ENCODE peak calls at places on chromosomes 13 and 19, in five cellular contexts. One of them, this sample, is unnamed.

GRCh38 chr13:53242015-53242414 is 213.4 kb downstream of the OLFM4 start:
- DNase-seq in dorsolateral prefrontal cortex: no peak
- DNase-seq in EL: no peak
- DNase-seq in thyroid gland: no peak
- DNase-seq in nucleus accumbens: no peak
- DNase-seq in this sample: no peak

GRCh38 chr13:48873598-48873997 is 102.1 kb upstream of the FNDC3A start:
- DNase-seq in dorsolateral prefrontal cortex: no peak
- DNase-seq in nucleus accumbens: no peak
- DNase-seq in thyroid gland: no peak
- DNase-seq in EL: peak; percentile 78
- DNase-seq in this sample: no peak

GRCh38 chr19:6730153-6730804 is 7.1 kb downstream of the GPR108 start:
- DNase-seq in EL: no peak
- DNase-seq in dorsolateral prefrontal cortex: no peak
- DNase-seq in nucleus accumbens: peak; percentile 22
- DNase-seq in thyroid gland: peak; percentile 34
- DNase-seq in this sample: peak; percentile 18

GRCh38 chr13:32334676-32335075 is 19.4 kb downstream of the BRCA2 start:
- DNase-seq in dorsolateral prefrontal cortex: no peak
- DNase-seq in nucleus accumbens: no peak
- DNase-seq in EL: no peak
- DNase-seq in thyroid gland: no peak
- DNase-seq in this sample: no peak

GRCh38 chr13:76868451-76868850 is 17.8 kb downstream of the KCTD12 start:
- DNase-seq in dorsolateral prefrontal cortex: no peak
- DNase-seq in EL: no peak
- DNase-seq in nucleus accumbens: no peak
- DNase-seq in thyroid gland: no peak
- DNase-seq in this sample: no peak

GRCh38 chr19:45515081-45515624 is 7.9 kb downstream of the VASP start:
- DNase-seq in EL: no peak
- DNase-seq in thyroid gland: no peak
- DNase-seq in dorsolateral prefrontal cortex: no peak
- DNase-seq in nucleus accumbens: peak; percentile 8
- DNase-seq in this sample: no peak

GRCh38 chr13:99501952-99502310 is 659 bp downstream of the TM9SF2 start:
- DNase-seq in nucleus accumbens: no peak
- DNase-seq in thyroid gland: peak; percentile 37
- DNase-seq in EL: peak; percentile 26
- DNase-seq in dorsolateral prefrontal cortex: no peak
- DNase-seq in this sample: no peak

GRCh38 chr19:55091955-55092354 is 16.3 kb downstream of the EPS8L1 start:
- DNase-seq in thyroid gland: no peak
- DNase-seq in EL: no peak
- DNase-seq in nucleus accumbens: no peak
- DNase-seq in dorsolateral prefrontal cortex: no peak
- DNase-seq in this sample: no peak

GRCh38 chr13:34108396-34108795 is 290.4 kb downstream of the RFC3 start:
- DNase-seq in EL: peak; percentile 1
- DNase-seq in dorsolateral prefrontal cortex: no peak
- DNase-seq in thyroid gland: no peak
- DNase-seq in nucleus accumbens: no peak
- DNase-seq in this sample: no peak

GRCh38 chr19:16588089-16588823 is 16.0 kb upstream of the SLC35E1 start:
- DNase-seq in dorsolateral prefrontal cortex: peak; percentile 62
- DNase-seq in nucleus accumbens: peak; percentile 31
- DNase-seq in EL: no peak
- DNase-seq in thyroid gland: no peak
- DNase-seq in this sample: peak; percentile 31

GRCh38 chr19:13150187-13150918 is at the start of the genes IER2 and STX10:
- DNase-seq in dorsolateral prefrontal cortex: peak; percentile 97
- DNase-seq in thyroid gland: peak; percentile 97
- DNase-seq in EL: peak; percentile 96
- DNase-seq in nucleus accumbens: peak; percentile 95
- DNase-seq in this sample: peak; percentile 86

GRCh38 chr13:34207872-34208271 is 389.9 kb downstream of the RFC3 start:
- DNase-seq in dorsolateral prefrontal cortex: no peak
- DNase-seq in nucleus accumbens: no peak
- DNase-seq in thyroid gland: no peak
- DNase-seq in EL: peak; percentile 15
- DNase-seq in this sample: no peak

GRCh38 chr19:37594064-37594981 is at the start of the genes ZNF540 and ZNF571:
- DNase-seq in nucleus accumbens: peak; percentile 87
- DNase-seq in EL: peak; percentile 93
- DNase-seq in thyroid gland: peak; percentile 98
- DNase-seq in dorsolateral prefrontal cortex: peak; percentile 96
- DNase-seq in this sample: peak; percentile 81

GRCh38 chr19:54478677-54479266 is 5.7 kb upstream of the CDC42EP5 start:
- DNase-seq in dorsolateral prefrontal cortex: no peak
- DNase-seq in EL: peak; percentile 42
- DNase-seq in nucleus accumbens: no peak
- DNase-seq in thyroid gland: no peak
- DNase-seq in this sample: no peak

GRCh38 chr13:32036762-32037161 is 5.2 kb downstream of the FRY start:
- DNase-seq in thyroid gland: no peak
- DNase-seq in dorsolateral prefrontal cortex: no peak
- DNase-seq in nucleus accumbens: no peak
- DNase-seq in EL: no peak
- DNase-seq in this sample: no peak

GRCh38 chr19:16266586-16266942 is 58.1 kb upstream of the KLF2 start:
- DNase-seq in thyroid gland: no peak
- DNase-seq in EL: no peak
- DNase-seq in dorsolateral prefrontal cortex: no peak
- DNase-seq in nucleus accumbens: no peak
- DNase-seq in this sample: no peak

GRCh38 chr19:50820086-50820485 is 3.5 kb downstream of the KLK1 start:
- DNase-seq in nucleus accumbens: no peak
- DNase-seq in dorsolateral prefrontal cortex: no peak
- DNase-seq in thyroid gland: no peak
- DNase-seq in EL: no peak
- DNase-seq in this sample: no peak

GRCh38 chr19:16156904-16157303 is 13.4 kb downstream of the HSH2D start:
- DNase-seq in thyroid gland: no peak
- DNase-seq in nucleus accumbens: no peak
- DNase-seq in dorsolateral prefrontal cortex: no peak
- DNase-seq in EL: no peak
- DNase-seq in this sample: no peak

GRCh38 chr13:32205426-32206096 is 109.6 kb downstream of the ZAR1L start:
- DNase-seq in nucleus accumbens: no peak
- DNase-seq in dorsolateral prefrontal cortex: no peak
- DNase-seq in thyroid gland: no peak
- DNase-seq in EL: no peak
- DNase-seq in this sample: no peak

GRCh38 chr13:47459512-47459911 is 541.6 kb downstream of the SUCLA2 start:
- DNase-seq in dorsolateral prefrontal cortex: no peak
- DNase-seq in nucleus accumbens: no peak
- DNase-seq in thyroid gland: no peak
- DNase-seq in EL: peak; percentile 12
- DNase-seq in this sample: no peak

GRCh38 chr13:43074824-43075510 is 51.6 kb downstream of the DNAJC15 start:
- DNase-seq in thyroid gland: no peak
- DNase-seq in nucleus accumbens: no peak
- DNase-seq in dorsolateral prefrontal cortex: no peak
- DNase-seq in EL: no peak
- DNase-seq in this sample: no peak

GRCh38 chr19:38409631-38410133 is 6.8 kb downstream of the FAM98C start:
- DNase-seq in nucleus accumbens: no peak
- DNase-seq in dorsolateral prefrontal cortex: no peak
- DNase-seq in thyroid gland: no peak
- DNase-seq in EL: peak; percentile 34
- DNase-seq in this sample: no peak

GRCh38 chr19:57068921-57069697 is 50.7 kb upstream of the USP29 start:
- DNase-seq in EL: no peak
- DNase-seq in dorsolateral prefrontal cortex: peak; percentile 48
- DNase-seq in thyroid gland: peak; percentile 56
- DNase-seq in nucleus accumbens: no peak
- DNase-seq in this sample: no peak

GRCh38 chr13:30585748-30586262 is 31.9 kb upstream of the USPL1 start:
- DNase-seq in dorsolateral prefrontal cortex: no peak
- DNase-seq in nucleus accumbens: no peak
- DNase-seq in EL: peak; percentile 61
- DNase-seq in thyroid gland: peak; percentile 47
- DNase-seq in this sample: no peak

GRCh38 chr13:23534090-23534489 is 36.1 kb upstream of the TNFRSF19 start:
- DNase-seq in EL: no peak
- DNase-seq in thyroid gland: no peak
- DNase-seq in nucleus accumbens: no peak
- DNase-seq in dorsolateral prefrontal cortex: no peak
- DNase-seq in this sample: no peak

GRCh38 chr13:98158172-98158907 is 15.4 kb downstream of the FARP1 start:
- DNase-seq in thyroid gland: no peak
- DNase-seq in nucleus accumbens: no peak
- DNase-seq in EL: no peak
- DNase-seq in dorsolateral prefrontal cortex: no peak
- DNase-seq in this sample: no peak

GRCh38 chr19:9727644-9728043 is 40.9 kb downstream of the ZNF846 start:
- DNase-seq in dorsolateral prefrontal cortex: no peak
- DNase-seq in thyroid gland: no peak
- DNase-seq in nucleus accumbens: no peak
- DNase-seq in EL: no peak
- DNase-seq in this sample: no peak

GRCh38 chr19:38837656-38838121 is 6.1 kb upstream of the ECH1 start:
- DNase-seq in thyroid gland: no peak
- DNase-seq in dorsolateral prefrontal cortex: no peak
- DNase-seq in nucleus accumbens: no peak
- DNase-seq in EL: peak; percentile 83
- DNase-seq in this sample: no peak

GRCh38 chr13:106369858-106370257 is 165.6 kb downstream of the EFNB2 start:
- DNase-seq in EL: no peak
- DNase-seq in nucleus accumbens: no peak
- DNase-seq in thyroid gland: no peak
- DNase-seq in dorsolateral prefrontal cortex: no peak
- DNase-seq in this sample: no peak

GRCh38 chr13:21684576-21684975 is 13.7 kb downstream of the FGF9 start:
- DNase-seq in dorsolateral prefrontal cortex: no peak
- DNase-seq in nucleus accumbens: no peak
- DNase-seq in thyroid gland: no peak
- DNase-seq in EL: no peak
- DNase-seq in this sample: no peak

GRCh38 chr19:43639507-43640423 is at the start of gene CADM4:
- DNase-seq in nucleus accumbens: peak; percentile 24
- DNase-seq in thyroid gland: peak; percentile 23
- DNase-seq in EL: no peak
- DNase-seq in dorsolateral prefrontal cortex: peak; percentile 60
- DNase-seq in this sample: peak; percentile 17

GRCh38 chr19:1469936-1470863 is 8.8 kb downstream of the C19orf25 start:
- DNase-seq in EL: peak; percentile 39
- DNase-seq in dorsolateral prefrontal cortex: no peak
- DNase-seq in nucleus accumbens: no peak
- DNase-seq in thyroid gland: peak; percentile 42
- DNase-seq in this sample: peak; percentile 37

GRCh38 chr19:58020129-58020528 is 13.7 kb upstream of the ZSCAN1 start:
- DNase-seq in nucleus accumbens: no peak
- DNase-seq in thyroid gland: no peak
- DNase-seq in dorsolateral prefrontal cortex: no peak
- DNase-seq in EL: no peak
- DNase-seq in this sample: no peak

GRCh38 chr13:99258946-99259345 is 767 bp upstream of the GPR18 start:
- DNase-seq in dorsolateral prefrontal cortex: no peak
- DNase-seq in thyroid gland: no peak
- DNase-seq in EL: no peak
- DNase-seq in nucleus accumbens: no peak
- DNase-seq in this sample: no peak

GRCh38 chr13:110506859-110507566 is 54.5 kb downstream of the RAB20 start:
- DNase-seq in dorsolateral prefrontal cortex: no peak
- DNase-seq in thyroid gland: peak; percentile 95
- DNase-seq in EL: no peak
- DNase-seq in nucleus accumbens: no peak
- DNase-seq in this sample: no peak

GRCh38 chr13:52925775-52926285 is 77.4 kb upstream of the PCDH8 start:
- DNase-seq in dorsolateral prefrontal cortex: no peak
- DNase-seq in nucleus accumbens: no peak
- DNase-seq in thyroid gland: no peak
- DNase-seq in EL: no peak
- DNase-seq in this sample: no peak

GRCh38 chr19:31943778-31944177 is 401.6 kb upstream of the ZNF507 start:
- DNase-seq in thyroid gland: no peak
- DNase-seq in EL: no peak
- DNase-seq in dorsolateral prefrontal cortex: no peak
- DNase-seq in nucleus accumbens: no peak
- DNase-seq in this sample: no peak

GRCh38 chr19:1942078-1942933 is 1.3 kb downstream of the CSNK1G2 start:
- DNase-seq in EL: peak; percentile 75
- DNase-seq in thyroid gland: peak; percentile 75
- DNase-seq in nucleus accumbens: peak; percentile 47
- DNase-seq in dorsolateral prefrontal cortex: peak; percentile 52
- DNase-seq in this sample: no peak

This sample was measured in hypothalamus.